ENCODE peak calls at places on chromosomes 16 and 17, in six cellular contexts. One of them, this sample, is unnamed.

GRCh38 chr16:56652600-56652999 is 914 bp downstream of the MT1B start:
- DNase-seq in transverse colon: no peak
- DNase-seq in sigmoid colon: no peak
- DNase-seq in H9: no peak
- DNase-seq in GM12865: no peak
- DNase-seq in ovary: no peak
- DNase-seq in this sample: no peak

GRCh38 chr17:41733348-41734138 is 900 bp downstream of the HAP1 start:
- DNase-seq in transverse colon: no peak
- DNase-seq in sigmoid colon: no peak
- DNase-seq in H9: peak; percentile 49
- DNase-seq in GM12865: no peak
- DNase-seq in ovary: no peak
- DNase-seq in this sample: no peak

GRCh38 chr16:3189869-3190268 is 1.9 kb downstream of the OR1F1 start:
- DNase-seq in transverse colon: no peak
- DNase-seq in sigmoid colon: no peak
- DNase-seq in H9: no peak
- DNase-seq in GM12865: no peak
- DNase-seq in ovary: no peak
- DNase-seq in this sample: no peak

GRCh38 chr16:25192096-25192495 is 24.7 kb upstream of the AQP8 start:
- DNase-seq in transverse colon: no peak
- DNase-seq in sigmoid colon: no peak
- DNase-seq in H9: no peak
- DNase-seq in GM12865: no peak
- DNase-seq in ovary: no peak
- DNase-seq in this sample: no peak

GRCh38 chr17:67492251-67492740 is 115.2 kb downstream of the PITPNC1 start:
- DNase-seq in transverse colon: no peak
- DNase-seq in sigmoid colon: no peak
- DNase-seq in H9: peak; percentile 31
- DNase-seq in GM12865: no peak
- DNase-seq in ovary: no peak
- DNase-seq in this sample: no peak

GRCh38 chr17:6066183-6066948 is 3.8 kb upstream of the WSCD1 start:
- DNase-seq in transverse colon: no peak
- DNase-seq in sigmoid colon: no peak
- DNase-seq in H9: no peak
- DNase-seq in GM12865: no peak
- DNase-seq in ovary: no peak
- DNase-seq in this sample: no peak

GRCh38 chr16:58732545-58733247 is 1.4 kb downstream of the GOT2 start:
- DNase-seq in transverse colon: no peak
- DNase-seq in sigmoid colon: no peak
- DNase-seq in H9: no peak
- DNase-seq in GM12865: peak; percentile 60
- DNase-seq in ovary: no peak
- DNase-seq in this sample: no peak

GRCh38 chr17:7313028-7313889 is 1.9 kb downstream of the GPS2 start:
- DNase-seq in transverse colon: no peak
- DNase-seq in sigmoid colon: no peak
- DNase-seq in H9: peak; percentile 60
- DNase-seq in GM12865: peak; percentile 57
- DNase-seq in ovary: no peak
- DNase-seq in this sample: no peak

GRCh38 chr17:79948406-79948917 is 87.2 kb downstream of the TBC1D16 start:
- DNase-seq in transverse colon: no peak
- DNase-seq in sigmoid colon: no peak
- DNase-seq in H9: no peak
- DNase-seq in GM12865: no peak
- DNase-seq in ovary: no peak
- DNase-seq in this sample: peak; percentile 7

GRCh38 chr16:5025171-5025632 is 8.5 kb downstream of the NAGPA start:
- DNase-seq in transverse colon: peak; percentile 34
- DNase-seq in sigmoid colon: no peak
- DNase-seq in H9: peak; percentile 85
- DNase-seq in GM12865: peak; percentile 41
- DNase-seq in ovary: peak; percentile 32
- DNase-seq in this sample: peak; percentile 52

GRCh38 chr17:45578516-45579455 is 88.3 kb upstream of the PLEKHM1 start:
- DNase-seq in transverse colon: no peak
- DNase-seq in sigmoid colon: no peak
- DNase-seq in H9: peak; percentile 28
- DNase-seq in GM12865: peak; percentile 3
- DNase-seq in ovary: no peak
- DNase-seq in this sample: no peak

GRCh38 chr17:1034652-1035210 is 37.8 kb downstream of the TIMM22 start:
- DNase-seq in transverse colon: no peak
- DNase-seq in sigmoid colon: no peak
- DNase-seq in H9: no peak
- DNase-seq in GM12865: no peak
- DNase-seq in ovary: no peak
- DNase-seq in this sample: no peak

GRCh38 chr16:78684040-78684611 is 584.7 kb downstream of the WWOX start:
- DNase-seq in transverse colon: peak; percentile 28
- DNase-seq in sigmoid colon: peak; percentile 81
- DNase-seq in H9: no peak
- DNase-seq in GM12865: no peak
- DNase-seq in ovary: peak; percentile 74
- DNase-seq in this sample: no peak

GRCh38 chr17:79664925-79665738 is 54.3 kb upstream of the RBFOX3 start:
- DNase-seq in transverse colon: peak; percentile 79
- DNase-seq in sigmoid colon: peak; percentile 96
- DNase-seq in H9: peak; percentile 82
- DNase-seq in GM12865: no peak
- DNase-seq in ovary: peak; percentile 78
- DNase-seq in this sample: no peak

GRCh38 chr17:39834017-39834416 is 30.1 kb downstream of the IKZF3 start:
- DNase-seq in transverse colon: no peak
- DNase-seq in sigmoid colon: no peak
- DNase-seq in H9: no peak
- DNase-seq in GM12865: peak; percentile 20
- DNase-seq in ovary: no peak
- DNase-seq in this sample: no peak

GRCh38 chr17:73991260-73991659 is 212.2 kb upstream of the RPL38 start:
- DNase-seq in transverse colon: peak; percentile 27
- DNase-seq in sigmoid colon: no peak
- DNase-seq in H9: no peak
- DNase-seq in GM12865: no peak
- DNase-seq in ovary: no peak
- DNase-seq in this sample: no peak

GRCh38 chr17:82230627-82231311 is 1.9 kb downstream of the SLC16A3 start:
- DNase-seq in transverse colon: peak; percentile 92
- DNase-seq in sigmoid colon: peak; percentile 93
- DNase-seq in H9: peak; percentile 86
- DNase-seq in GM12865: peak; percentile 75
- DNase-seq in ovary: peak; percentile 87
- DNase-seq in this sample: no peak
- TF ChIP-seq CTCF in transverse colon: peak; percentile 70
- TF ChIP-seq CTCF in sigmoid colon: peak; percentile 59
- TF ChIP-seq CTCF in H9: peak; percentile 64
- TF ChIP-seq CTCF in GM12865: peak; percentile 42
- TF ChIP-seq CTCF in ovary: peak; percentile 81
- TF ChIP-seq CTCF in this sample: no peak

GRCh38 chr17:57106107-57106835 is 21.2 kb downstream of the AKAP1 start:
- DNase-seq in transverse colon: peak; percentile 38
- DNase-seq in sigmoid colon: no peak
- DNase-seq in H9: peak; percentile 80
- DNase-seq in GM12865: no peak
- DNase-seq in ovary: no peak
- DNase-seq in this sample: no peak
- TF ChIP-seq CTCF in transverse colon: peak; percentile 35
- TF ChIP-seq CTCF in sigmoid colon: no peak
- TF ChIP-seq CTCF in H9: peak; percentile 65
- TF ChIP-seq CTCF in GM12865: peak; percentile 5
- TF ChIP-seq CTCF in ovary: no peak
- TF ChIP-seq CTCF in this sample: peak; percentile 42

GRCh38 chr17:68613739-68614298 is 12.7 kb upstream of the FAM20A start:
- DNase-seq in transverse colon: no peak
- DNase-seq in sigmoid colon: no peak
- DNase-seq in H9: peak; percentile 89
- DNase-seq in GM12865: peak; percentile 66
- DNase-seq in ovary: peak; percentile 43
- DNase-seq in this sample: no peak
- TF ChIP-seq CTCF in transverse colon: peak; percentile 38
- TF ChIP-seq CTCF in sigmoid colon: no peak
- TF ChIP-seq CTCF in H9: peak; percentile 87
- TF ChIP-seq CTCF in GM12865: peak; percentile 65
- TF ChIP-seq CTCF in ovary: peak; percentile 16
- TF ChIP-seq CTCF in this sample: peak; percentile 93

DNA sequence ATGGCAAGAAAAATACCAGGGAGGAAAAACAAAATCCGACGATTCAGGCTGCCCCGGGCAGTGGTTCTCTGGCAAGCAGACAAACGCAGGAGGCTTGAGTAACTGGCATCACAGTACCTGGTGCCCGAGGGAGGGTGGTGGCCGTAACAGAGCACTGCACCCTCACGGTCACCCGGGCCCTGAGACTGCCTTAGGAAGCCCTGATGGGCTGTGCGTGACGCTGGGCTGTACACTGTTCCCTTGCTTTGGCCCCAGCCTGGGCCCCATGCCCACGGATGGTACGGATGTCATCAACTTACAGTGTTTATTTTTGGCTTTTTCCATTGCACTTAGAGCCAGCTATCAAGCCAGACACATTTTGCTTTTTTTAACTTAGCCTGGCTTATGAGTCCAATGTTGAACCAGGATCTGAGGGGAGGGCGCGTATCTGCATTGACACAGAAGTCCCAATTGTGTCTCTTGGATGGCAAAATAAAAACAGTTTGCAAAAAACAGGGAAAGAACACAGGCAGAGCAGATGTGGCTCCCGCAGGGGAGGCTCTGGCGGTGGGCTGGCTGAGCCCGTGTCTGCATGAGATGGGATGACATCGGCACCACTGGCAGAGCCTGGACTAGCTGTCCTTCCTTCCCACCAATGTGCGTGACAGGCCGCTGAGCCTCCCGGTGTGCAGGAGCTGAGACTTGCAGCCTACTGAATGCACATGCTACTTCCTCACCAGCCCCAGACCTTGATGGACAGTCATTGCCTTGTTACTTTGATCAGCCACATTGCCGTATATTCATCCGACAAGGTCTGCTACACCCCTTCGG is 287.7 kb downstream of the FOXL1 start:
- DNase-seq in transverse colon: no peak
- DNase-seq in sigmoid colon: peak; percentile 78
- DNase-seq in H9: no peak
- DNase-seq in GM12865: no peak
- DNase-seq in ovary: peak; percentile 24
- DNase-seq in this sample: no peak
- TF ChIP-seq CTCF in transverse colon: no peak
- TF ChIP-seq CTCF in sigmoid colon: no peak
- TF ChIP-seq CTCF in H9: no peak
- TF ChIP-seq CTCF in GM12865: no peak
- TF ChIP-seq CTCF in ovary: no peak
- TF ChIP-seq CTCF in this sample: no peak

DNA sequence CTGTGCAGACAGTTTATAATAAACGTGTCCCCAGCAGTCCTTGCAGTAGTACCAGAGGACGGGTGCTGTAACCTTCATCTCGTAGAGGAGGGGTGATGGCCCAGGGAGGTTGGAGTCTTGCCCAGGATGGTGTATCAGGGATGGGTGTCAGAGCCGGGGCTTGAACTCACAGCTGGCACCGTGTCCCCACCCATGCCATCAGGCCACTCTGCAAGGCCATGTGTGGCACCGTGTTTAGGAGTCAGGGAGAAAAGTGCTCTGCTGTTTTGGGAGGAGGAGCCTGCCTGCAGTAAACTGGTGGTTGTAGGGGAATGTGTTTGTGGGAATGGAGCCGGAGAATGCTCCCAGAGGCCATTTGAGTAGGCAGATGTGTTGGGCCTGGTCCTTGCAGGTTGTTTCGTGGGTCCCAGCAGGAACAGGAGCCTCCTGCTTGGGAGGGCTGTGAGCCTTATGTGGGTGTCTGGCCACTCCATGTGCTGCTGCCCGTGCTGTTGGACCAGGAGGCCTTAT is 1.7 kb downstream of the ADORA2B start:
- DNase-seq in transverse colon: peak; percentile 47
- DNase-seq in sigmoid colon: peak; percentile 64
- DNase-seq in H9: no peak
- DNase-seq in GM12865: no peak
- DNase-seq in ovary: no peak
- DNase-seq in this sample: no peak
- TF ChIP-seq CTCF in transverse colon: no peak
- TF ChIP-seq CTCF in sigmoid colon: no peak
- TF ChIP-seq CTCF in H9: no peak
- TF ChIP-seq CTCF in GM12865: no peak
- TF ChIP-seq CTCF in ovary: no peak
- TF ChIP-seq CTCF in this sample: no peak

This sample was measured in D721Med.